ENCODE peak calls at places on chromosome 17, in seven cellular contexts. H, Z, W, C, D, N and G are unnamed samples.
A peak's percentile ranks its signal among the peaks of the same experiment; 100 is the strongest.

GRCh38 chr17:42088736-42089135 is 9.5 kb downstream of the ZNF385C start:
- DNase-seq in H (no peak), Z (no peak), W (no peak), C (no peak), D (no peak), N (no peak), G (no peak)

GRCh38 chr17:41894791-41895331 is 23.9 kb downstream of the ACLY start:
- DNase-seq in H (no peak), Z (no peak), W (no peak), C (no peak), D (peak; percentile 88), N (peak; percentile 71), G (peak; percentile 68)

GRCh38 chr17:65219124-65219523 is 82.0 kb downstream of the RGS9 start:
- DNase-seq in H (no peak), Z (no peak), W (no peak), C (no peak), D (no peak), N (no peak), G (no peak)

GRCh38 chr17:7885357-7886226 is 3.0 kb upstream of the CHD3 start:
- DNase-seq in H (no peak), Z (peak; percentile 74), W (peak; percentile 61), C (peak; percentile 77), D (peak; percentile 36), N (peak; percentile 72), G (peak; percentile 62)

GRCh38 chr17:31593806-31594205 is 202.3 kb downstream of the RAB11FIP4 start:
- DNase-seq in H (no peak), Z (no peak), W (no peak), C (no peak), D (peak; percentile 58), N (peak; percentile 86), G (no peak)

GRCh38 chr17:51611585-51611984 is 351.2 kb downstream of the UTP18 start:
- DNase-seq in H (no peak), Z (no peak), W (no peak), C (no peak), D (no peak), N (no peak), G (no peak)

GRCh38 chr17:65495255-65496060 is 66.0 kb downstream of the AXIN2 start:
- DNase-seq in H (peak; percentile 82), Z (no peak), W (peak; percentile 39), C (no peak), D (peak; percentile 13), N (peak; percentile 56), G (no peak)

GRCh38 chr17:49910094-49910857 is 58.7 kb upstream of the DLX4 start:
- DNase-seq in H (no peak), Z (no peak), W (no peak), C (no peak), D (no peak), N (no peak), G (no peak)

GRCh38 chr17:46003907-46004748 is 5.1 kb downstream of the STH start:
- DNase-seq in H (no peak), Z (no peak), W (peak; percentile 69), C (no peak), D (peak; percentile 16), N (no peak), G (no peak)

GRCh38 chr17:47830991-47831933 is at the start of the genes LRRC46 and MRPL10:
- DNase-seq in H (peak; percentile 78), Z (peak; percentile 99), W (peak; percentile 96), C (peak; percentile 93), D (peak; percentile 92), N (peak; percentile 95), G (peak; percentile 93)
- TF ChIP-seq CTCF in H (no peak), Z (no peak), W (no peak), C (no peak), D (peak; percentile 46), N (peak; percentile 26), G (no peak)

GRCh38 chr17:44007346-44008204 is 3.2 kb downstream of the NAGS start:
- DNase-seq in H (no peak), Z (no peak), W (peak; percentile 40), C (no peak), D (no peak), N (no peak), G (no peak)
- TF ChIP-seq CTCF in H (no peak), Z (no peak), W (no peak), C (no peak), D (no peak), N (no peak), G (peak; percentile 4)

GRCh38 chr17:38543403-38544174 is 62.2 kb downstream of the SRCIN1 start:
- DNase-seq in H (no peak), Z (no peak), W (no peak), C (no peak), D (no peak), N (no peak), G (no peak)

GRCh38 chr17:38545531-38546225 is 60.1 kb downstream of the SRCIN1 start:
- DNase-seq in H (no peak), Z (no peak), W (no peak), C (no peak), D (no peak), N (no peak), G (no peak)

GRCh38 chr17:38546396-38546795 is 59.4 kb downstream of the SRCIN1 start:
- DNase-seq in H (no peak), Z (no peak), W (no peak), C (no peak), D (no peak), N (no peak), G (no peak)

GRCh38 chr17:38544175-38544838 is 61.4 kb downstream of the SRCIN1 start:
- DNase-seq in H (no peak), Z (no peak), W (no peak), C (no peak), D (no peak), N (no peak), G (no peak)

GRCh38 chr17:38544839-38545209 is 60.9 kb downstream of the SRCIN1 start:
- DNase-seq in H (no peak), Z (no peak), W (no peak), C (no peak), D (no peak), N (no peak), G (no peak)
- TF ChIP-seq CTCF in H (peak; percentile 50), Z (no peak), W (no peak), C (no peak), D (no peak), N (no peak), G (no peak)

GRCh38 chr17:74368341-74369152 is 1.2 kb downstream of the GPR142 start:
- DNase-seq in H (no peak), Z (peak; percentile 87), W (peak; percentile 88), C (no peak), D (peak; percentile 24), N (peak; percentile 84), G (peak; percentile 68)
- TF ChIP-seq CTCF in H (peak; percentile 89), Z (peak; percentile 99), W (peak; percentile 75), C (peak; percentile 95), D (peak; percentile 95), N (peak; percentile 94), G (peak; percentile 98)